ENCODE peak calls at places on chromosomes 3 and 15, in five cellular contexts. H is transverse colon, I is Peyer's patch, K is sigmoid colon, O is heart left ventricle. F is an unnamed sample.

GRCh38 chr15:42071717-42072116 is 22.6 kb downstream of the PLA2G4D start:
- DNase-seq in K (no peak), H (no peak), I (no peak), O (no peak), F (no peak)

GRCh38 chr3:105166893-105167292 is 199.8 kb upstream of the ALCAM start:
- DNase-seq in O (no peak), I (no peak), H (no peak), K (no peak), F (no peak)

GRCh38 chr3:42728056-42728455 is 25.5 kb upstream of the HHATL start:
- DNase-seq in O (peak), I (no peak), H (no peak), K (peak), F (no peak)

GRCh38 chr3:44114142-44114541 is 127.5 kb upstream of the TOPAZ1 start:
- DNase-seq in H (peak), K (no peak), O (peak), I (peak), F (no peak)

GRCh38 chr3:143216709-143217182 is 97.2 kb downstream of the CHST2 start:
- DNase-seq in H (no peak), O (no peak), K (no peak), I (no peak), F (no peak)

GRCh38 chr3:31908391-31909097 is 72.5 kb downstream of the OSBPL10 start:
- DNase-seq in K (no peak), I (no peak), O (no peak), H (no peak), F (no peak)

GRCh38 chr15:67080118-67080899 is 14.9 kb downstream of the SMAD3 start:
- DNase-seq in K (no peak), O (no peak), I (no peak), H (no peak), F (no peak)

GRCh38 chr3:13277860-13278531 is 142.1 kb downstream of the NUP210 start:
- DNase-seq in O (no peak), H (no peak), K (peak), I (peak), F (no peak)

GRCh38 chr15:63610209-63610841 is 13.1 kb downstream of the FBXL22 start:
- DNase-seq in O (peak), I (peak), K (peak), H (peak), F (no peak)

GRCh38 chr3:75224419-75224818 is 439.7 kb upstream of the FRG2C start:
- DNase-seq in O (no peak), I (no peak), H (no peak), K (no peak), F (no peak)

GRCh38 chr15:25931846-25932245 is 68.7 kb upstream of the ATP10A start:
- DNase-seq in O (no peak), K (no peak), I (no peak), H (no peak), F (no peak)

GRCh38 chr15:25170113-25170731 is 215.4 kb downstream of the SNRPN start:
- DNase-seq in H (no peak), K (peak), O (peak), I (peak), F (no peak)

GRCh38 chr3:194476784-194477183 is 10.0 kb downstream of the ATP13A3 start:
- DNase-seq in K (no peak), H (peak), I (no peak), O (peak), F (no peak)

GRCh38 chr3:165669502-165669901 is 167.7 kb downstream of the BCHE start:
- DNase-seq in O (no peak), K (no peak), H (no peak), I (no peak), F (no peak)

GRCh38 chr3:177930771-177931170 is 605.5 kb upstream of the KCNMB2 start:
- DNase-seq in H (no peak), O (no peak), K (no peak), I (no peak), F (no peak)

GRCh38 chr3:31848921-31849320 is 132.1 kb downstream of the OSBPL10 start:
- DNase-seq in O (no peak), H (no peak), I (no peak), K (no peak), F (no peak)

GRCh38 chr3:159319156-159319555 is 517.3 kb downstream of the MFSD1 start:
- DNase-seq in I (no peak), K (no peak), O (no peak), H (no peak), F (no peak)

GRCh38 chr3:72306800-72307341 is 521.9 kb upstream of the PROK2 start:
- DNase-seq in K (no peak), I (no peak), O (no peak), H (no peak), F (no peak)

GRCh38 chr15:79923068-79923514 is 26.3 kb upstream of the MTHFS start:
- DNase-seq in I (peak), K (peak), O (peak), H (peak), F (no peak)

GRCh38 chr3:150761831-150762661 is 923 bp downstream of the SIAH2 start:
- DNase-seq in I (peak), H (peak), O (peak), K (peak), F (no peak)

GRCh38 chr3:48820626-48821324 is 26.9 kb downstream of the PRKAR2A start:
- DNase-seq in H (no peak), I (no peak), O (peak), K (no peak), F (no peak)

GRCh38 chr15:29854413-29854812 is 32.1 kb upstream of the TJP1 start:
- DNase-seq in H (no peak), I (no peak), O (no peak), K (no peak), F (no peak)

DNA sequence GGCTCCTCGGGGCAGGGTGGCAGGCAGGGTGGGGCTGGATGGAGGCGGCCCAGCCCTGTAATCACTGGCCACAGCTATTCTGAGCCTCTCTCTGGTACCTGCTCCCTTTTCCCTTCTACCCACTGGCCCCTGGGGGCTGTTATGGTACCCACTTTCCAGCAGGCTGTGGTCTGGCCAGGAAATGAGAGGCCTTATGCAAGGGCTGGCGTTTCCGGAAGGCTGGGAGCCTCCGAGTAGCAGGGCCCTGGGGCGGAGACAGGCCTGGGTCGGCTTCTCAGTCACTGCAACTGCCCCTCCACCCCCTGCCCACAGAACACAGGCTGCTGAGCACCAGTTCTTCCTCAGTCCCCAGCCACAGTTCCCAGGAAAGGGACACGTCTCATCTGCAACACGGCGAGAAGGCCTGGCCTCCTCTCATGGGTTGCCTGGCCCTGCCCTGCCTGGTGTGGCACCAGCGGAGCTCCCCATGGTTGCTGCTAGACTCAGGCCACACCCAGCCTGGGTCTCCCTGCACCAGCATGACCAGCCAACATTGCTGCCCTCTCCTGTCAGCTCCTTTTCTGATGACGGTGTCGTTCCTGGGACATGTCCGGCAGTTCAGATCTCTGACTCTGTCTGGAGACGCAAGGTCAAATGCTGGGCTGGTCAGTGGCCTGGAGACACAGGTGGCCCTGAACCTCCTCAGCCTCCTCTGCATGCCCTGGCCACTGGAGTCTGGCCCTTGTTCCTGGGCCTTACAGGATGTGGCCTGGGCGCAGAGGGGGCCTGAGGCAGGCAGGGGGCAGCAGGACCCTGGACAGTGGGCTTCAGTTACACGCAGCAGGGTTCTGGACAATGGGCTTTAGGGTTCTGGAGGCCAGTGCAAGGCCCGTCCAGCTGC is 6.5 kb downstream of the CHST13 start:
- DNase-seq in H (peak), K (peak), I (peak), O (peak), F (no peak)
- H3K4me3 ChIP-seq in H (no peak), K (no peak), I (no peak), O (no peak), F (no peak)

GRCh38 chr3:171460226-171461086 is at the start of gene TNIK:
- DNase-seq in O (peak), I (peak), H (peak), K (peak), F (peak)
- TF ChIP-seq POLR2A in O (peak), I (peak), H (peak), K (peak), F (no peak)

GRCh38 chr3:133387341-133387740 is 12.5 kb upstream of the BFSP2 start:
- DNase-seq in I (no peak), K (no peak), O (no peak), H (no peak), F (no peak)
- H3K4me3 ChIP-seq in I (no peak), K (no peak), O (no peak), H (no peak), F (no peak)

DNA sequence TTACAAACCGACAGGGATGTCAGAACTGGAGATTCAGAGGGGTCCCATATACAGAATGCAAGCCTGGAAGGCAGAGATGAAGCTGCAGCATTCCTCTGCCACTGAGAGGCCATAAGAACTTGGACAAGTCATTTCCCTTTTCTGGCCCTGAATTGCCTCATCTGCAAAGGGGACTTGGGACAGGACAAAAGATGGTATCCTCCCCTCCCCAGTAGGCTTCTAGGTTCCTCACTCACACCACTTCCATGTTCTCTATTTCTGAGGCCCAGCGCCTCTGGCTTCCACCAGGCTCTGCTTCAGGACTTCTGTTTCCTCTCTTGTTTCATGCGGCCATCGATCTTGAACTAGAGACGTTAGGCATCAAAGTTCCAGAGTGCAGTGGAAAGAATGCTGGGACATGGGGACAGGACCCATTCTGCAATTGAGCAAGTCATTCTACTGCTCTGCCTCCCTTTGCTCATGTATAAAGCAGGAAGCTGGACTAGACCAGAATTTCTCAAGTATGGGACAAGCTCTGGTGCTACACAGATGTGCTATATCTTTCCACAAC is 1.7 kb downstream of the TM4SF4 start:
- DNase-seq in I (no peak), H (no peak), O (no peak), K (no peak), F (no peak)
- TF ChIP-seq POLR2A in I (no peak), H (no peak), O (no peak), K (no peak), F (no peak)

GRCh38 chr15:100183921-100184480 is 157.8 kb downstream of the ADAMTS17 start:
- DNase-seq in K (peak), I (no peak), O (no peak), H (no peak), F (no peak)

GRCh38 chr15:100189319-100189718 is 152.5 kb downstream of the ADAMTS17 start:
- DNase-seq in K (peak), I (peak), O (no peak), H (no peak), F (no peak)

GRCh38 chr15:100186960-100187359 is 154.8 kb downstream of the ADAMTS17 start:
- DNase-seq in O (no peak), I (no peak), K (peak), H (no peak), F (no peak)

GRCh38 chr15:100187677-100188076 is 154.1 kb downstream of the ADAMTS17 start:
- DNase-seq in K (peak), O (no peak), H (no peak), I (no peak), F (no peak)

DNA sequence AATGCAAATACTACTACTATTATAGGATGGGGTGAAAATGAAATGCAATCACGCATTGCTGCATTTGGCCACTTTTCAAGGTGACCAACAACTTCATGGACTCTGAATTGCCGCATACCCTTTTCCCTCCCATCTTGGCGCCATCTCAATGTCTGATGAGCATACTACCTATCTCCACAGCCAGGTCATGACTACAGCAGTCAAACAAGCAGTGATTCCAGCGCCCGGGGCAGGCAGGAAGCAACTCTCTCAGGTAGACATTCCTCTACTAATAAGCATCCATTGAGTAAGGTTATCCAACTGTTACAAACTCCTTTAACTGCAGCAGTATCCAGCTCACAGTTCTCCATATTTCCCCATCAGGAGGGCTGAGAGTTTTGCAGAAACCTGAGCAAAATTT is 155.4 kb downstream of the ADAMTS17 start:
- DNase-seq in O (no peak), H (no peak), I (no peak), K (peak), F (no peak)
- H3K4me3 ChIP-seq in O (no peak), H (no peak), I (no peak), K (no peak), F (no peak)

DNA sequence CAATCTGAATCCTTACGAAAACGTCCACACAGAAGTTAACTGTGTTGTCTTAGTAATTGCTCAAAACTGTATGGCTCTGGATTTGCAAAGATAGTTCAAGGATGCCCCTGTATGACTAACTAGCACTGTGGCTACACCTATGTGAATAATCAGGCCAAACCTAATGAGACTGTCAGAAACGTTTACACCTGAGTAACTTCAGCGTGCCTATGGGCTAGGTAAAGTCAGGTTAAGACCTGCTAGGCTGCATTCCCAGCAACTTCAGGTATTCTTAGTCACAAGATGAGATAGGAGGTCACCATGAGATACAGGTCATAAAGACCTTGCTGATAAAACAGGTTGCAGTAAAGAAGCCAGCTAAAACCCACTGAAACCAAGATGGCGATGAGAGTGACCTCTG is 87.8 kb upstream of the PLXND1 start:
- DNase-seq in K (no peak), H (no peak), O (no peak), I (no peak), F (no peak)
- TF ChIP-seq POLR2A in K (no peak), H (no peak), O (no peak), I (no peak), F (no peak)

DNA sequence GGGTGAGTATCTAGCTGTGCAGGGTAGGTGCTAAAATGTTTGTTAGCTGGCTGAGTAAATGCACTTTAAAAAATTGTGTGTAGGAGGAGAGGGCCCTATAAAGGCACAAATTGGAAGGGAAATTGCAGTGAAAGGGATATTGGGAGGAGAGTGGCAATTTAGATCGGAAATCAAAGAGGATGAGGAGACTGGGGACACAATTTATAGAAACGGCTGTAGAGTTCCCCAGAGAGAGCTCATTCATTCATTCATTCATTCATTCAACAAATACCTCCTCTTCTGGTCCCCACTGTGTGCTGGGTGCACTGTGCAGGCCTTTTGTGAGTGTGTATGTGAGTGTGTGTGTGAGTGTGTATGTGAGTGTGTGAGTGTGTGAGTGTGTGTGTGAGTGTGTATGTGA is 2.4 kb downstream of the DNAJA4 start:
- DNase-seq in H (no peak), K (no peak), I (no peak), O (no peak), F (no peak)
- H3K4me3 ChIP-seq in H (no peak), K (no peak), I (no peak), O (no peak), F (no peak)

DNA sequence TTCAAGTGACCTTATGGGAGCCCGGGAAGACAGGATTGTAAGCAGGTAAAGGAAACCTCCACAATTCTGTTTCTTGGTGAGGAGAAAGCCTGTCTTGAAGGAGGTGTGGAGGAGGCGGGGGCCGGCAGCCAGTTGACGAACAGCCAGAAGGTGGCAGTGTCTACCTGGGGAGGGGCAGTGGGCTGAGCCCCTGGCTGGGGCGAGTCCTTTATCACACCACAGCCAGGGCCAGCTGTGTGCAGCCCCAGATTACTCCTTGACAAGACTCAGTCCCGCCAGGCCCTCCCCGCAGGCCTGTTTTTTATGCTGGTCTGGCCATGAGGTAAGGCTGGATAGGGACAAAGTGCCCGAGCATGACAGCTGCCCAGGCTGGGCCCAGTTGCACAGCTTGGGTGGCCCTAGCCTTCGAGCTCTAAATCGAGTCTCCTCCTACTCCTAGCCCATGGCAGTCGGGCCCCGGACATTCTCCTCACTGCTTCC is 40.9 kb upstream of the IDH2 start:
- DNase-seq in H (peak), O (peak), I (peak), K (peak), F (no peak)
- TF ChIP-seq POLR2A in H (no peak), O (no peak), I (no peak), K (no peak), F (no peak)

GRCh38 chr15:44734839-44735481 is 1.4 kb upstream of the TRIM69 start:
- DNase-seq in H (no peak), O (no peak), I (no peak), K (no peak), F (no peak)
- H3K4me3 ChIP-seq in H (no peak), O (no peak), I (no peak), K (no peak), F (no peak)

GRCh38 chr15:74799255-74799842 is 13.3 kb upstream of the LMAN1L start:
- DNase-seq in K (peak), H (no peak), I (no peak), O (no peak), F (no peak)

GRCh38 chr15:74800559-74801094 is 12.0 kb upstream of the LMAN1L start:
- DNase-seq in K (no peak), H (no peak), O (no peak), I (no peak), F (no peak)

GRCh38 chr15:74801311-74801997 is 11.2 kb upstream of the LMAN1L start:
- DNase-seq in I (no peak), O (no peak), H (no peak), K (no peak), F (no peak)

GRCh38 chr15:74798388-74799254 is 14.0 kb upstream of the LMAN1L start:
- DNase-seq in I (peak), K (peak), H (peak), O (peak), F (no peak)

GRCh38 chr15:74799843-74800558 is 12.6 kb upstream of the LMAN1L start:
- DNase-seq in K (peak), H (peak), I (peak), O (peak), F (no peak)
- TF ChIP-seq POLR2A in K (no peak), H (no peak), I (no peak), O (no peak), F (no peak)